ENCODE peak calls at places on chromosome 16, in nine cellular contexts. J, F, I, S, U, T, Q, A and P are unnamed samples.

GRCh38 chr16:67857547-67858233 is 10.2 kb upstream of the CENPT start:
- DNase-seq in U (peak), I (peak), J (peak), Q (no peak), A (peak), S (no peak), F (no peak), T (peak), P (no peak)

GRCh38 chr16:5615868-5616642 is 518.5 kb upstream of the EEF2KMT start:
- DNase-seq in A (peak), I (no peak), S (peak), Q (peak), J (no peak), F (peak), U (no peak), T (peak), P (no peak)

GRCh38 chr16:17334096-17334495 is 136.7 kb downstream of the XYLT1 start:
- DNase-seq in T (no peak), S (no peak), J (no peak), Q (no peak), A (no peak), I (no peak), U (no peak), F (no peak), P (no peak)

GRCh38 chr16:79299154-79299799 is 301.3 kb downstream of the MAF start:
- DNase-seq in T (no peak), U (no peak), S (no peak), J (no peak), A (peak), F (no peak), I (no peak), Q (no peak), P (no peak)

GRCh38 chr16:85309656-85310587 is 197.7 kb upstream of the CIBAR2 start:
- DNase-seq in A (no peak), J (no peak), I (no peak), U (no peak), T (no peak), F (no peak), S (no peak), Q (no peak), P (peak)

GRCh38 chr16:84228321-84228838 is 11.4 kb downstream of the KCNG4 start:
- DNase-seq in F (no peak), T (peak), I (no peak), Q (no peak), U (no peak), A (peak), S (no peak), J (peak), P (no peak)

GRCh38 chr16:34802848-34803599 is 1343.6 kb downstream of the TP53TG3F start:
- DNase-seq in U (no peak), J (no peak), Q (no peak), A (no peak), S (no peak), I (no peak), T (no peak), F (no peak), P (no peak)

GRCh38 chr16:83330251-83330650 is 477.5 kb upstream of the HSBP1 start:
- DNase-seq in T (no peak), J (no peak), I (no peak), F (no peak), Q (no peak), S (no peak), U (no peak), A (no peak), P (no peak)

GRCh38 chr16:83992624-83993023 is 24.6 kb downstream of the NECAB2 start:
- DNase-seq in T (no peak), F (no peak), Q (no peak), A (no peak), I (no peak), U (no peak), J (peak), S (no peak), P (no peak)

GRCh38 chr16:23504453-23505179 is 5.7 kb downstream of the GGA2 start:
- DNase-seq in U (peak), F (peak), Q (peak), S (no peak), I (peak), T (peak), J (peak), A (no peak), P (peak)

GRCh38 chr16:85201566-85201965 is 89.3 kb upstream of the CIBAR2 start:
- DNase-seq in T (no peak), U (no peak), S (no peak), J (no peak), I (no peak), Q (no peak), F (no peak), A (no peak), P (no peak)

GRCh38 chr16:22239131-22239805 is 33.2 kb downstream of the EEF2K start:
- DNase-seq in U (no peak), T (no peak), J (no peak), S (no peak), I (no peak), Q (no peak), F (no peak), A (no peak), P (no peak)

GRCh38 chr16:85563515-85564276 is 49.4 kb upstream of the GSE1 start:
- DNase-seq in J (peak), S (no peak), F (no peak), Q (no peak), I (no peak), A (no peak), T (peak), U (no peak), P (no peak)

GRCh38 chr16:69563605-69564580 is 1.9 kb upstream of the NFAT5 start:
- DNase-seq in F (peak), I (peak), J (no peak), A (peak), U (peak), Q (peak), S (peak), T (peak), P (peak)

GRCh38 chr16:3458852-3459361 is 15.4 kb downstream of the NAA60 start:
- DNase-seq in Q (no peak), T (peak), A (no peak), J (no peak), I (no peak), S (no peak), U (no peak), F (no peak), P (no peak)

GRCh38 chr16:79089735-79090284 is 510.7 kb downstream of the MAF start:
- DNase-seq in J (peak), T (no peak), I (peak), Q (peak), S (no peak), F (peak), A (no peak), U (no peak), P (peak)

GRCh38 chr16:74743668-74744299 is 30.8 kb downstream of the FA2H start:
- DNase-seq in U (no peak), S (no peak), F (no peak), T (peak), A (no peak), J (no peak), Q (no peak), I (no peak), P (no peak)

GRCh38 chr16:15837761-15838160 is 19.1 kb downstream of the MYH11 start:
- DNase-seq in I (no peak), T (no peak), S (no peak), A (no peak), U (no peak), J (no peak), Q (no peak), F (no peak), P (no peak)